ENCODE peak calls at places on chromosome 9, in eight cellular contexts. Q, S, U, W, J, L, T and I are unnamed samples.

GRCh38 chr9:125829743-125830142 is 82.6 kb downstream of the PBX3 start:
- DNase-seq in Q (no peak), S (no peak), U (peak), W (peak), J (peak), L (no peak), T (peak), I (no peak)

GRCh38 chr9:72633966-72634365 is 112.6 kb downstream of the TMC1 start:
- DNase-seq in Q (peak), S (peak), U (no peak), W (no peak), J (peak), L (no peak), T (no peak), I (no peak)

GRCh38 chr9:12783767-12784460 is 9.1 kb downstream of the LURAP1L start:
- DNase-seq in Q (no peak), S (no peak), U (no peak), W (no peak), J (no peak), L (no peak), T (no peak), I (no peak)

GRCh38 chr9:93276973-93277372 is 93.0 kb downstream of the WNK2 start:
- DNase-seq in Q (no peak), S (no peak), U (no peak), W (no peak), J (no peak), L (no peak), T (no peak), I (no peak)

GRCh38 chr9:88954073-88954472 is 37.2 kb upstream of the S1PR3 start:
- DNase-seq in Q (peak), S (peak), U (no peak), W (no peak), J (peak), L (no peak), T (no peak), I (peak)

GRCh38 chr9:99489043-99489378 is 266.9 kb downstream of the SEC61B start:
- DNase-seq in Q (peak), S (peak), U (no peak), W (no peak), J (peak), L (no peak), T (no peak), I (peak)

GRCh38 chr9:100474082-100474949 is 1.4 kb downstream of the TMEFF1 start:
- DNase-seq in Q (no peak), S (no peak), U (peak), W (no peak), J (no peak), L (no peak), T (no peak), I (no peak)

GRCh38 chr9:89677696-89678393 is 73.0 kb downstream of the GADD45G start:
- DNase-seq in Q (no peak), S (no peak), U (no peak), W (no peak), J (no peak), L (peak), T (peak), I (no peak)

GRCh38 chr9:127311239-127311741 is 46.7 kb downstream of the GARNL3 start:
- DNase-seq in Q (peak), S (no peak), U (no peak), W (no peak), J (peak), L (peak), T (peak), I (peak)

GRCh38 chr9:91778031-91778430 is 172.0 kb downstream of the ROR2 start:
- DNase-seq in Q (no peak), S (no peak), U (no peak), W (no peak), J (no peak), L (no peak), T (no peak), I (no peak)

GRCh38 chr9:114434878-114435311 is 47.1 kb upstream of the AKNA start:
- DNase-seq in Q (peak), S (no peak), U (no peak), W (no peak), J (peak), L (peak), T (peak), I (peak)

GRCh38 chr9:2271426-2271825 is 256.3 kb downstream of the SMARCA2 start:
- DNase-seq in Q (no peak), S (no peak), U (no peak), W (no peak), J (peak), L (no peak), T (peak), I (peak)

GRCh38 chr9:20658677-20659473 is 25.2 kb upstream of the FOCAD start:
- DNase-seq in Q (no peak), S (no peak), U (no peak), W (no peak), J (peak), L (no peak), T (no peak), I (peak)

GRCh38 chr9:88733651-88734470 is 198.9 kb downstream of the NXNL2 start:
- DNase-seq in Q (peak), S (no peak), U (no peak), W (no peak), J (peak), L (no peak), T (peak), I (peak)

GRCh38 chr9:93217706-93218105 is 33.8 kb downstream of the WNK2 start:
- DNase-seq in Q (no peak), S (no peak), U (no peak), W (no peak), J (no peak), L (no peak), T (peak), I (no peak)

GRCh38 chr9:24245988-24246387 is 299.7 kb downstream of the IZUMO3 start:
- DNase-seq in Q (peak), S (no peak), U (no peak), W (no peak), J (peak), L (no peak), T (no peak), I (peak)

GRCh38 chr9:93893194-93893593 is 62.0 kb downstream of the BARX1 start:
- DNase-seq in Q (no peak), S (no peak), U (no peak), W (no peak), J (no peak), L (no peak), T (no peak), I (no peak)

GRCh38 chr9:37174247-37174646 is 53.9 kb downstream of the ZCCHC7 start:
- DNase-seq in Q (peak), S (peak), U (no peak), W (no peak), J (peak), L (no peak), T (no peak), I (peak)

GRCh38 chr9:91151741-91152095 is 210.0 kb downstream of the AUH start:
- DNase-seq in Q (no peak), S (no peak), U (peak), W (no peak), J (no peak), L (no peak), T (no peak), I (no peak)

GRCh38 chr9:129556576-129557191 is 64.2 kb downstream of the C9orf50 start:
- DNase-seq in Q (no peak), S (no peak), U (no peak), W (no peak), J (peak), L (no peak), T (no peak), I (peak)

GRCh38 chr9:92607773-92608172 is 62.2 kb downstream of the IPPK start:
- DNase-seq in Q (no peak), S (peak), U (no peak), W (no peak), J (peak), L (peak), T (peak), I (peak)

GRCh38 chr9:89278997-89279739 is 31.8 kb upstream of the CKS2 start:
- DNase-seq in Q (peak), S (peak), U (no peak), W (no peak), J (peak), L (no peak), T (peak), I (peak)

GRCh38 chr9:133754187-133754586 is 16.0 kb upstream of the SARDH start:
- DNase-seq in Q (no peak), S (no peak), U (no peak), W (no peak), J (no peak), L (no peak), T (peak), I (no peak)

GRCh38 chr9:935348-935965 is 41.0 kb upstream of the DMRT3 start:
- DNase-seq in Q (no peak), S (peak), U (no peak), W (no peak), J (peak), L (peak), T (peak), I (peak)

GRCh38 chr9:73023025-73023541 is 70.2 kb upstream of the ALDH1A1 start:
- DNase-seq in Q (no peak), S (peak), U (peak), W (peak), J (peak), L (no peak), T (peak), I (peak)

GRCh38 chr9:122263699-122264349 is 816 bp downstream of the RBM18 start:
- DNase-seq in Q (no peak), S (no peak), U (no peak), W (no peak), J (peak), L (no peak), T (peak), I (no peak)

GRCh38 chr9:109401169-109401989 is 80.5 kb upstream of the EPB41L4B start:
- DNase-seq in Q (peak), S (no peak), U (peak), W (no peak), J (peak), L (peak), T (peak), I (peak)

GRCh38 chr9:99819123-99819483 is 2.6 kb upstream of the NR4A3 start:
- DNase-seq in Q (no peak), S (no peak), U (no peak), W (no peak), J (no peak), L (no peak), T (no peak), I (no peak)

GRCh38 chr9:126049088-126049487 is 277.5 kb upstream of the MVB12B start:
- DNase-seq in Q (no peak), S (no peak), U (no peak), W (no peak), J (no peak), L (no peak), T (no peak), I (no peak)

GRCh38 chr9:14136646-14137370 is 177.1 kb downstream of the NFIB start:
- DNase-seq in Q (no peak), S (no peak), U (no peak), W (no peak), J (no peak), L (no peak), T (no peak), I (no peak)

GRCh38 chr9:23658859-23659258 is 167.2 kb downstream of the ELAVL2 start:
- DNase-seq in Q (no peak), S (no peak), U (no peak), W (no peak), J (no peak), L (no peak), T (no peak), I (no peak)

GRCh38 chr9:93673271-93673843 is 97.0 kb downstream of the PHF2 start:
- DNase-seq in Q (no peak), S (no peak), U (no peak), W (peak), J (no peak), L (no peak), T (peak), I (no peak)

GRCh38 chr9:94014066-94014654 is 59.0 kb upstream of the BARX1 start:
- DNase-seq in Q (peak), S (no peak), U (no peak), W (no peak), J (peak), L (peak), T (no peak), I (peak)

GRCh38 chr9:98085955-98086354 is 29.4 kb downstream of the NANS start:
- DNase-seq in Q (no peak), S (no peak), U (no peak), W (no peak), J (no peak), L (peak), T (no peak), I (no peak)

GRCh38 chr9:69785757-69786156 is 25.9 kb upstream of the PTAR1 start:
- DNase-seq in Q (peak), S (no peak), U (no peak), W (no peak), J (peak), L (no peak), T (no peak), I (peak)

GRCh38 chr9:25677301-25678146 is 720 bp downstream of the TUSC1 start:
- DNase-seq in Q (peak), S (peak), U (peak), W (no peak), J (peak), L (peak), T (peak), I (peak)

GRCh38 chr9:27429436-27429835 is 94.7 kb upstream of the IFNK start:
- DNase-seq in Q (no peak), S (no peak), U (no peak), W (no peak), J (no peak), L (no peak), T (no peak), I (no peak)